ENCODE peak calls at places on chromosomes 2 and 18, in nine cellular contexts. Z, R, C, E, O, Q, N, B and V are unnamed samples.

GRCh38 chr2:72236445-72237067 is 88.9 kb upstream of the CYP26B1 start:
- DNase-seq in Z (no peak), R (no peak), C (no peak), E (no peak), O (no peak), Q (no peak), N (no peak), B (peak; percentile 91), V (no peak)

GRCh38 chr18:22674300-22674699 is 256.6 kb upstream of the CTAGE1 start:
- DNase-seq in Z (no peak), R (no peak), C (no peak), E (no peak), O (no peak), Q (no peak), N (no peak), B (peak; percentile 99), V (no peak)

GRCh38 chr2:149169653-149170052 is 131.2 kb downstream of the LYPD6B start:
- DNase-seq in Z (no peak), R (no peak), C (no peak), E (peak; percentile 46), O (no peak), Q (no peak), N (no peak), B (peak; percentile 10), V (no peak)

GRCh38 chr18:3624818-3625716 is 175.1 kb downstream of the TGIF1 start:
- DNase-seq in Z (peak; percentile 7), R (peak; percentile 72), C (no peak), E (peak; percentile 42), O (peak; percentile 75), Q (peak; percentile 10), N (peak; percentile 34), B (peak; percentile 99), V (peak; percentile 45)

GRCh38 chr2:238415036-238415764 is 11.5 kb upstream of the ASB1 start:
- DNase-seq in Z (no peak), R (no peak), C (no peak), E (no peak), O (no peak), Q (no peak), N (no peak), B (no peak), V (no peak)

GRCh38 chr18:75364512-75364911 is 63.0 kb downstream of the SMIM21 start:
- DNase-seq in Z (no peak), R (no peak), C (no peak), E (no peak), O (no peak), Q (no peak), N (no peak), B (no peak), V (no peak)

GRCh38 chr2:129062160-129062912 is 743.7 kb upstream of the HS6ST1 start:
- DNase-seq in Z (no peak), R (no peak), C (no peak), E (no peak), O (no peak), Q (no peak), N (no peak), B (peak; percentile 43), V (no peak)

GRCh38 chr2:102677219-102678215 is 58.2 kb downstream of the SLC9A2 start:
- DNase-seq in Z (no peak), R (no peak), C (no peak), E (no peak), O (no peak), Q (no peak), N (no peak), B (no peak), V (no peak)

GRCh38 chr18:3885209-3885792 is 435.3 kb downstream of the TGIF1 start:
- DNase-seq in Z (no peak), R (no peak), C (no peak), E (no peak), O (peak; percentile 44), Q (no peak), N (no peak), B (no peak), V (no peak)

GRCh38 chr18:76613721-76614120 is 118.7 kb upstream of the ZNF516 start:
- DNase-seq in Z (no peak), R (no peak), C (no peak), E (no peak), O (no peak), Q (no peak), N (no peak), B (no peak), V (no peak)

GRCh38 chr2:25301453-25302352 is 40.0 kb downstream of the DNMT3A start:
- DNase-seq in Z (no peak), R (no peak), C (no peak), E (peak; percentile 34), O (no peak), Q (peak; percentile 25), N (no peak), B (peak; percentile 91), V (peak; percentile 22)

GRCh38 chr18:49168281-49168680 is 217.5 kb upstream of the SMAD7 start:
- DNase-seq in Z (no peak), R (no peak), C (no peak), E (no peak), O (no peak), Q (no peak), N (no peak), B (no peak), V (no peak)

GRCh38 chr2:139885921-139886498 is 1105.8 kb upstream of the NXPH2 start:
- DNase-seq in Z (no peak), R (no peak), C (no peak), E (no peak), O (no peak), Q (no peak), N (no peak), B (no peak), V (no peak)

GRCh38 chr18:27057459-27058302 is 127.4 kb downstream of the CHST9 start:
- DNase-seq in Z (peak; percentile 5), R (no peak), C (no peak), E (no peak), O (no peak), Q (no peak), N (no peak), B (no peak), V (no peak)

GRCh38 chr2:25305809-25306208 is 35.9 kb downstream of the DNMT3A start:
- DNase-seq in Z (no peak), R (no peak), C (no peak), E (no peak), O (no peak), Q (no peak), N (no peak), B (no peak), V (no peak)

GRCh38 chr18:70459731-70460130 is 170.9 kb downstream of the SOCS6 start:
- DNase-seq in Z (no peak), R (no peak), C (no peak), E (no peak), O (no peak), Q (no peak), N (no peak), B (no peak), V (no peak)

GRCh38 chr2:105320651-105321215 is 8.8 kb downstream of the TGFBRAP1 start:
- DNase-seq in Z (no peak), R (no peak), C (no peak), E (no peak), O (no peak), Q (no peak), N (no peak), B (peak; percentile 9), V (no peak)

GRCh38 chr2:234414591-234414990 is 82.3 kb downstream of the ARL4C start:
- DNase-seq in Z (no peak), R (no peak), C (no peak), E (no peak), O (no peak), Q (no peak), N (no peak), B (no peak), V (no peak)

DNA sequence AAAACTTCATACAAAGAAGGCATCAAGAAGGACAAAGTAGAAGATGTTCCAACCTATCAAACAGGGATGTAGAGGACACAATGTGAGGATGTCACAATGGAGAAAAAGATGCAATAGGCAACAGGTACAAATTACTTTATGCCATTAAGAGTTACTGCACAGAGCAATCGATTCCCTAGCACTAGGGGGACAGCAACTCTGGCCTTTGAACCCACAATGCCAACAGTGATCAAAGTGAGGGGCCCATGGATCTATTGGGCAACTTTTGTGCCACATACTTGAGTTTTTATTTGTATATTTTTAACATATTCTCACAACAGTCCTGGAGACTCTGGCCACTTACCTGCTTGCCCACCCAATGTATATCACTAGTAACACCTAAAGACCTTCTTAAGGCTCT is 220.2 kb downstream of the HNMT start:
- DNase-seq in Z (no peak), R (no peak), C (no peak), E (no peak), O (no peak), Q (no peak), N (no peak), B (no peak), V (no peak)
- H3K4me1 ChIP-seq in Z (peaks cover 6% of the 10 kb centered on the region), R (no peaks in the 10 kb centered on the region), C (peaks cover 4% of the 10 kb centered on the region), E (no peaks in the 10 kb centered on the region), O (no peaks in the 10 kb centered on the region), Q (no peaks in the 10 kb centered on the region), N (no peaks in the 10 kb centered on the region), B (no peaks in the 10 kb centered on the region), V (no peaks in the 10 kb centered on the region)

DNA sequence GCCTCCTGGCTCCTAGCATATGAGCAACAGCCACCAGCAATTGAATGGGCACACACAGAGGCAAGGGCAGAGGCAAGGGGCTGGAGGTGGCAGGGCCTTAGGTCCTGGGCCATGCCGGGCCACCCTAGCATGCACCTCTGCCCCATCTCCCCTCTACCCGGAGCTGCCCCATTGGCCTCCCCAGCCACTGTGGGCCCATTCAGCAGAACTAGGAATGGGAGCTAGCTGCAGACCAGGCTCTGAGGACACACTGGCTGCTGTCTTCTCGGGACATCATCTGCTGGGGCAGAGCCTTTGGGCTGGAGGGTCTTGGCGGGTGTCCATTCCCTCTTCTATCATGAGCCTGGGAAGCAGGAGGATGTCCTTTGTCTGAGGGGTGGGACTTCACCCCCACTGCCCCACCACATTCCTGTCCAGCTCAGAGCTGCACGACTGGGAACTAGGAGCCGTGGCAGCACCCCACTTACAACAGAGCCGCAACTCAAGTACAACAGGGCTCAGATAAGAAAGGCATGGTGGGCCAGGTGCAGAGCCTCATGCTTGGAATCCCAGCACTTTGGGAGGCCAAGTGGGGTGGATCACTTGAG is 800 bp downstream of the VIL1 start:
- DNase-seq in Z (peak; percentile 56), R (no peak), C (no peak), E (no peak), O (no peak), Q (no peak), N (no peak), B (no peak), V (no peak)
- H3K4me3 ChIP-seq in Z (no peak overlapping the region), R (no peak overlapping the region), C (no peak overlapping the region), E (peak overlapping the region; percentile 44), O (no peak overlapping the region), Q (no peak overlapping the region), N (no peak overlapping the region), B (no peak overlapping the region), V (no peak overlapping the region)

DNA sequence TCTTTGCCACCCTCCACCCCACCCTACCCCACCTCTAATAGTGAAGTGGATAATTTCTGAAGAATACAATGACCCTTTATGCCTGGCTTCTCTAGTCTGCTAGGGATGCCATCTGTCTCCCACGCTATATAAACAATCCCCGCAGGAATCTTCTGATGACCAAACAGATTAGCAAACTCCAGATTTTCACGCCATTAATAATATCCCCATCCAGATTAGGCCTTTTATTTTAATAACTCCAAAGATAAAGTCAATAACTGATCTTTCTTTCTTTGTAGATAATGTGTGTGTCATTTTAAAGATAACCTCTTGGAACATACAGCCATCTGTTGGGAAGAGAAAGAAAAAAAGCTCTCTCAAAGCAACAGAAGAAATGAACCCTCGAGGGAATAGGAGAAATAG is 47.9 kb upstream of the CCDC150 start:
- DNase-seq in Z (no peak), R (no peak), C (no peak), E (no peak), O (no peak), Q (no peak), N (no peak), B (no peak), V (no peak)
- H3K27ac ChIP-seq in Z (no peak overlapping the region), R (no peak overlapping the region), C (peak overlapping the region; percentile 85), E (no peak overlapping the region), O (no peak overlapping the region), Q (no peak overlapping the region), N (no peak overlapping the region), B (no peak overlapping the region), V (no peak overlapping the region)

GRCh38 chr2:62307469-62308389 is 111.8 kb downstream of the B3GNT2 start:
- DNase-seq in Z (no peak), R (no peak), C (no peak), E (peak; percentile 70), O (no peak), Q (no peak), N (no peak), B (no peak), V (no peak)
- H3K4me1 ChIP-seq in Z (peaks cover 34% of the 10 kb centered on the region), R (no peaks in the 10 kb centered on the region), C (peaks cover 39% of the 10 kb centered on the region), E (peaks cover 45% of the 10 kb centered on the region), O (peaks cover 63% of the 10 kb centered on the region), Q (peaks cover 69% of the 10 kb centered on the region), N (peaks cover 47% of the 10 kb centered on the region), B (no peaks in the 10 kb centered on the region), V (peaks cover 53% of the 10 kb centered on the region)